ENCODE peak calls at places on chromosomes 4 and X, in five cellular contexts. J is DND-41, Z is neural progenitor cell, V is Karpas-422, B is IMR-90. L is an unnamed sample.

GRCh38 chr4:76447326-76447954 is 12.4 kb downstream of the SHROOM3 start:
- DNase-seq in J (no peak), Z (no peak), V (no peak), B (peak; percentile 20), L (no peak)

GRCh38 chrX:65331371-65331770 is 203.2 kb downstream of the LAS1L start:
- DNase-seq in J (no peak), Z (no peak), V (no peak), B (no peak), L (no peak)

GRCh38 chr4:26239796-26240195 is 81.0 kb upstream of the RBPJ start:
- DNase-seq in J (no peak), Z (no peak), V (no peak), B (no peak), L (no peak)

GRCh38 chrX:20224814-20225487 is 41.8 kb downstream of the RPS6KA3 start:
- DNase-seq in J (no peak), Z (no peak), V (no peak), B (peak; percentile 56), L (no peak)

GRCh38 chr4:185602397-185602796 is 67.1 kb upstream of the PDLIM3 start:
- DNase-seq in J (no peak), Z (no peak), V (no peak), B (no peak), L (no peak)

GRCh38 chrX:10015711-10016515 is 48.8 kb downstream of the CLDN34 start:
- DNase-seq in J (peak; percentile 18), Z (peak; percentile 65), V (no peak), B (peak; percentile 35), L (peak; percentile 23)

GRCh38 chrX:28675173-28675572 is 87.9 kb downstream of the IL1RAPL1 start:
- DNase-seq in J (no peak), Z (peak; percentile 2), V (no peak), B (no peak), L (no peak)

GRCh38 chr4:66852843-66853242 is 692.5 kb downstream of the CENPC start:
- DNase-seq in J (peak; percentile 28), Z (no peak), V (no peak), B (no peak), L (no peak)

GRCh38 chr4:147779449-147779848 is 47.6 kb downstream of the ARHGAP10 start:
- DNase-seq in J (no peak), Z (no peak), V (no peak), B (no peak), L (no peak)

GRCh38 chr4:31995943-31996901 is 1276.1 kb downstream of the PCDH7 start:
- DNase-seq in J (no peak), Z (peak; percentile 44), V (no peak), B (no peak), L (no peak)

GRCh38 chr4:65635051-65635821 is 35.1 kb downstream of the EPHA5 start:
- DNase-seq in J (peak; percentile 7), Z (no peak), V (no peak), B (no peak), L (no peak)

GRCh38 chrX:47817897-47818296 is 18.8 kb upstream of the ZNF81 start:
- DNase-seq in J (no peak), Z (no peak), V (no peak), B (no peak), L (no peak)

GRCh38 chr4:56828784-56829535 is 7.5 kb upstream of the SPINK2 start:
- DNase-seq in J (no peak), Z (no peak), V (no peak), B (peak; percentile 56), L (no peak)

GRCh38 chr4:84324850-84325249 is 174.2 kb downstream of the NKX6-1 start:
- DNase-seq in J (no peak), Z (peak; percentile 47), V (no peak), B (no peak), L (no peak)

GRCh38 chr4:76606662-76607265 is 171.7 kb downstream of the SHROOM3 start:
- DNase-seq in J (no peak), Z (no peak), V (no peak), B (no peak), L (no peak)

GRCh38 chrX:110397904-110398303 is 39.3 kb downstream of the RTL9 start:
- DNase-seq in J (no peak), Z (no peak), V (no peak), B (no peak), L (no peak)

GRCh38 chr4:86594559-86595425 is 677 bp downstream of the PTPN13 start:
- DNase-seq in J (peak; percentile 15), Z (peak; percentile 78), V (no peak), B (peak; percentile 84), L (peak; percentile 30)

GRCh38 chr4:36255575-36255974 is 11.3 kb upstream of the ARAP2 start:
- DNase-seq in J (peak; percentile 85), Z (no peak), V (no peak), B (no peak), L (no peak)

GRCh38 chr4:113452152-113452551 is 309.4 kb downstream of the CAMK2D start:
- DNase-seq in J (no peak), Z (no peak), V (no peak), B (no peak), L (no peak)

GRCh38 chr4:113452868-113453620 is 308.5 kb downstream of the CAMK2D start:
- DNase-seq in J (no peak), Z (peak; percentile 47), V (peak; percentile 68), B (peak; percentile 79), L (no peak)

GRCh38 chr4:113449407-113449974 is 312.0 kb downstream of the CAMK2D start:
- DNase-seq in J (no peak), Z (no peak), V (no peak), B (no peak), L (no peak)

GRCh38 chr4:113447695-113448265 is 313.8 kb downstream of the CAMK2D start:
- DNase-seq in J (no peak), Z (no peak), V (no peak), B (no peak), L (no peak)

GRCh38 chr4:113450681-113451080 is 310.9 kb downstream of the CAMK2D start:
- DNase-seq in J (no peak), Z (no peak), V (no peak), B (no peak), L (no peak)
- H3K9ac ChIP-seq in J (no peak overlapping the region), Z (no peak overlapping the region), V (no peak overlapping the region), B (no peak overlapping the region), L (no peak overlapping the region)

GRCh38 chrX:154486052-154486395 is 391 bp downstream of the UBL4A start:
- DNase-seq in J (peak; percentile 40), Z (no peak), V (peak; percentile 69), B (no peak), L (peak; percentile 33)

GRCh38 chrX:154484255-154485149 is 1.9 kb downstream of the UBL4A start:
- DNase-seq in J (no peak), Z (no peak), V (no peak), B (no peak), L (peak; percentile 33)

GRCh38 chrX:154483325-154483724 is 3.1 kb downstream of the UBL4A start:
- DNase-seq in J (no peak), Z (no peak), V (no peak), B (no peak), L (no peak)

GRCh38 chrX:154486396-154487207 is at the start of gene UBL4A:
- DNase-seq in J (peak; percentile 64), Z (peak; percentile 61), V (peak; percentile 84), B (peak; percentile 11), L (peak; percentile 54)

GRCh38 chrX:154485150-154486051 is 1.0 kb downstream of the UBL4A start:
- DNase-seq in J (no peak), Z (no peak), V (no peak), B (no peak), L (peak; percentile 16)
- H3K27ac ChIP-seq in J (peak overlapping the region; percentile 78), Z (no peak overlapping the region), V (peak overlapping the region; percentile 75), B (peak overlapping the region; percentile 83), L (peak overlapping the region; percentile 65)

DNA sequence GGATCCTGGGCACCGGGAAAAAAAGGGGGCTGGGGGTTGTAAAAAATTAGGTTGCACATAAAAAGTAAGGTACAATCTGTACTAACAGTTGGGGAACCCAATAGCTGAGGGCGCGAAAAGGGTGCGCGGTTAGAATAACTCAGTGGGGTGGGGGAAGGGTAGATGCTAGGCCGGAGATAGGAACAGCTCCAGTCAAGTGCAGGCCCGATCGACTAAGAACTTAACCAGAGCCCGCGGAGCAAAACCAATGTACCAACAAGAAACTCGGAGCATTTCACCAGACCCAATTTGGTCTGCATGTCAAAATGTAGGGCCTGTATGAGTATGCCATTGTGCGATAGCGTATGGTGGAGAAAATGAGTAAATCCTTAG is 1.3 kb downstream of the HNRNPD start:
- DNase-seq in J (peak; percentile 71), Z (peak; percentile 38), V (peak; percentile 68), B (peak; percentile 22), L (peak; percentile 66)
- H3K4me1 ChIP-seq in J (peaks cover 55% of the 10 kb centered on the region), Z (peaks cover 39% of the 10 kb centered on the region), V (peaks cover 40% of the 10 kb centered on the region), B (no peaks in the 10 kb centered on the region), L (peaks cover 11% of the 10 kb centered on the region)

DNA sequence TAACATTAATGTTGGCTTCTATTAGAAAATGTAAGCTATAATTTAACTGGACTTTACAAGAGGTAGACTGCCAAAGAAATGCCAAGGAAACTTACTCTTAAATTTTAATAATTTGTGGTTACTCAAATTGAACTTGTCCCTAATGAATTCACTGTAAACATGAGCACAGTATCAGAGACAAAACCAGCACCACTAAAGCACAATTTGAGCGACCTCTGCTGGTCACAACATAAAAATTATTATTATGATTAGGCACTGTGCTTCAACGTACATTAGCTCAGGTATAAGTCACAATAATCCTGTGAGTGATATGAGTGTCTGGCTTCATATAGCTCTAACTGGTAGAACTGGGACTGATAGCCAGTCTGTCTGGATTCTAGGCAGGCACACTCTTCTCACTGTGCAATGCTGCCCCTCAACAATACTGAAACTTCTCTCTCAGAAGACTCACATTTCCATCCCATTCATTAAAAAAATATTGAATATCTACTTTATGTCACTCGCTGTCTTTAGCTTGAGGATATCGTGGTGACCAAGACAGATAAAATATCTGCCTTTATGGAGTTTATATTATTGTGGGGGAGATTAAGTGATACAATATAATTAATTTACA is 8.0 kb downstream of the NUDT6 start:
- DNase-seq in J (no peak), Z (no peak), V (peak; percentile 78), B (peak; percentile 68), L (no peak)
- H3K9ac ChIP-seq in J (no peak overlapping the region), Z (no peak overlapping the region), V (no peak overlapping the region), B (peak overlapping the region; percentile 38), L (no peak overlapping the region)